ENCODE peak calls at places on chromosomes 4 and X, in ten cellular contexts. B is epithelial cell of esophagus, C is AG10803, N is WTC11, M is nephron progenitor cell, J is mammary epithelial cell, H is fibroblast of mammary gland, K is RWPE1, U is IMR-90, A is lower leg skin. V is an unnamed sample.
A peak's percentile ranks its signal among the peaks of the same experiment; 100 is the strongest.

GRCh38 chr4:74675673-74676279 is 118.5 kb downstream of the BTC start:
- DNase-seq in H (peak; percentile 87), N (no peak), A (no peak), K (peak; percentile 63), B (peak; percentile 78), U (peak; percentile 76), J (peak; percentile 60), M (peak; percentile 31), C (peak; percentile 66), V (no peak)

GRCh38 chr4:125526420-125526819 is 211.7 kb downstream of the FAT4 start:
- DNase-seq in B (no peak), A (no peak), U (no peak), H (peak; percentile 7), K (no peak), M (no peak), C (no peak), N (no peak), J (no peak), V (no peak)

GRCh38 chr4:19368800-19369199 is 882.9 kb upstream of the SLIT2 start:
- DNase-seq in U (no peak), M (no peak), K (no peak), J (no peak), H (peak; percentile 30), B (peak; percentile 24), C (no peak), N (no peak), A (no peak), V (no peak)

GRCh38 chr4:23245196-23245595 is 552.5 kb downstream of the GBA3 start:
- DNase-seq in K (no peak), B (no peak), N (no peak), A (no peak), J (no peak), H (no peak), M (no peak), C (no peak), U (no peak), V (no peak)

GRCh38 chr4:38872620-38873019 is 5.0 kb downstream of the FAM114A1 start:
- DNase-seq in B (peak; percentile 65), K (no peak), U (peak; percentile 77), M (no peak), A (peak; percentile 56), J (no peak), C (peak; percentile 93), N (no peak), H (peak; percentile 90), V (peak; percentile 45)

GRCh38 chr4:118920247-118920646 is 31.6 kb downstream of the SYNPO2 start:
- DNase-seq in H (peak; percentile 19), N (no peak), J (no peak), B (no peak), C (no peak), K (no peak), A (no peak), U (peak; percentile 71), M (no peak), V (no peak)

GRCh38 chr4:69831646-69832325 is 28.2 kb downstream of the SULT1E1 start:
- DNase-seq in A (no peak), N (no peak), C (no peak), K (no peak), H (no peak), B (no peak), U (no peak), J (no peak), M (no peak), V (no peak)

GRCh38 chr4:83109480-83110221 is 4.9 kb downstream of the PLAC8 start:
- DNase-seq in C (peak; percentile 35), M (peak; percentile 74), H (peak; percentile 14), K (peak; percentile 20), A (no peak), B (peak; percentile 54), J (no peak), N (peak; percentile 65), U (peak; percentile 3), V (no peak)

DNA sequence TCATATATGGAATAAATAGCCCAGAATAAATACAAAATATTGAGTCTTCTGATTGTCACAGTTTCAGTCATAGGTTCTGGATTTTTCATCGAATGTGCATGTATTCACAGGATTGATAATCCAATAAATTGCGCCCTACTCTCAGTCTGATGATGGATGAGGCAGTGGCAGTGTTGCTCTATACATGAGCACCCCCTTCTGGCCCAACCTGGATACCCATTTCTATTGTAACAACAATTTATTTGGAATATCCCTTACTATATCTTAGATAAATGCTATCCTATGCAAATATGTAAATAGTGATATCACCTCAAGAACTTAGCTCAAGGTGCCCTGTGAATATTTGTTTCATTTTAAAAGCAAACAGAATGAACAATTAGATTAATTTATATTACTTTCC is 733.7 kb upstream of the PABPC4L start:
- DNase-seq in M (peak; percentile 24), H (no peak), A (no peak), U (no peak), J (no peak), B (peak; percentile 30), N (peak; percentile 51), K (no peak), C (no peak), V (no peak)
- TF ChIP-seq CTCF in M (peak; percentile 46), H (no peak), A (no peak), U (peak; percentile 11), J (peak; percentile 40), B (peak; percentile 37), N (peak; percentile 41), K (no peak), C (no peak), V (no peak)

GRCh38 chrX:74534569-74535038 is 79.8 kb downstream of the RLIM start:
- DNase-seq in U (peak; percentile 53), H (peak; percentile 36), K (no peak), B (peak; percentile 47), M (no peak), J (peak; percentile 77), A (no peak), C (peak; percentile 56), N (no peak), V (no peak)

GRCh38 chrX:74535633-74536141 is 78.7 kb downstream of the RLIM start:
- DNase-seq in K (peak; percentile 75), B (peak; percentile 81), C (peak; percentile 59), J (peak; percentile 68), U (peak; percentile 66), M (peak; percentile 46), A (peak; percentile 16), N (peak; percentile 55), H (peak; percentile 55), V (peak; percentile 52)

GRCh38 chrX:74537011-74537390 is 77.4 kb downstream of the RLIM start:
- DNase-seq in J (no peak), B (no peak), C (no peak), A (no peak), K (no peak), N (peak; percentile 14), M (no peak), H (peak; percentile 53), U (peak; percentile 33), V (no peak)

GRCh38 chrX:74535211-74535621 is 79.2 kb downstream of the RLIM start:
- DNase-seq in J (peak; percentile 39), M (peak; percentile 6), U (peak; percentile 71), B (peak; percentile 36), K (peak; percentile 9), H (peak; percentile 68), C (peak; percentile 70), A (no peak), N (peak; percentile 16), V (no peak)

DNA sequence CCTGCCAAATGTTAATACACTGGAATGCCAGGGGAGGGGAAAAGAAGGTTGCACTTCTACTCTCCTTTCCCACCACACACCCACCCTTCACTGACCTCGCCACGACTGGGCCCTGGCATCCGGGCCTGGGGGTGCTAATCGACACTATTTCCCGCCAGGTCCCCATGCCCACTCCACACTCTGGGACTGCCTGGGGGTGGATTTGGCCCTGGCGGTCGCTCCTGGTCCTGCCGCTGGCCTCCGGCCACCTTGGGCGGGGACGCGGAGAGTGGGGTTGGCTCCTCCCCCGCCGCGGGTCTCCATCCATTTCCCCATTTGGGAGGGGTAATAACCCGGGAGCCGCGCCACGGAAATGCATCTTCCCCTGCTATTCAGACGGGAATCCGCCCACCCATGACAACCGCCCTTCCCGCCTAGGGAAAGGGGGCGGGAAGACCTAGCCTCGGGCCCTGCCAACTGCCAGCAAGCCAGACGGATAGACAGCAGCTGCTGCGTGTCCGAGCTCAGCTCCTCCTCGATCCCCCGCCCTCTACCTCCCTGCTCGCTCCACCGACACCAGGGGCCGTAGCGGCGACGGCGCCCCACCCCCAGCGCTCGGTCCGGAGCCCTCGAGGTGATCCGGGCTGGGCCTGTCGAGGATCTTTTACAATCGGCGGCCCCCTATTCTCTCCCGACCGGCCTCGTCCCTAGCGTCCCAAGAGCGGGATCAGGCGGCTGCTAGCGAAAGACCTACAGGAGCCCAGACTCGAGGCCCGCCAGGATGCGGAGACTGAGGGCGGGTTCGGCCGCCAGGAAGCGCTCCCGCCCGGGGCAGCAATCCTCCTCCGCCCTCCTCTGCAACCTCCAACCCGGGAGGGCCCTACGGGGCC is 78.0 kb downstream of the RLIM start:
- DNase-seq in N (peak; percentile 58), H (peak; percentile 85), C (peak; percentile 73), M (peak; percentile 73), A (peak; percentile 21), U (peak; percentile 83), B (peak; percentile 59), K (peak; percentile 56), J (peak; percentile 47), V (peak; percentile 43)
- TF ChIP-seq CTCF in N (no peak), H (peak; percentile 31), C (peak; percentile 39), M (peak; percentile 30), A (no peak), U (peak; percentile 37), B (peak; percentile 21), K (no peak), J (peak; percentile 25), V (peak; percentile 43)

GRCh38 chrX:150361070-150361776 is 1.9 kb upstream of the MAMLD1 start:
- DNase-seq in A (no peak), K (no peak), H (no peak), J (peak; percentile 28), B (peak; percentile 20), U (peak; percentile 26), M (peak; percentile 25), N (peak; percentile 20), C (no peak), V (no peak)
- TF ChIP-seq CTCF in A (no peak), K (no peak), H (no peak), J (peak; percentile 24), B (peak; percentile 8), U (peak; percentile 32), M (no peak), N (no peak), C (no peak), V (no peak)

GRCh38 chr4:159193256-159193655 is 90.4 kb downstream of the RAPGEF2 start:
- DNase-seq in K (no peak), J (no peak), N (no peak), M (no peak), H (no peak), B (no peak), A (no peak), C (no peak), U (no peak), V (no peak)

GRCh38 chr4:159195400-159195799 is 92.5 kb downstream of the RAPGEF2 start:
- DNase-seq in K (no peak), H (no peak), M (no peak), C (no peak), J (no peak), B (no peak), A (no peak), U (no peak), N (no peak), V (no peak)

GRCh38 chr4:159188646-159189045 is 85.8 kb downstream of the RAPGEF2 start:
- DNase-seq in C (no peak), N (no peak), B (no peak), K (no peak), U (no peak), J (no peak), M (no peak), A (no peak), H (no peak), V (no peak)

GRCh38 chr4:159190646-159191045 is 87.8 kb downstream of the RAPGEF2 start:
- DNase-seq in C (no peak), J (no peak), A (no peak), B (no peak), U (no peak), M (no peak), N (no peak), H (no peak), K (no peak), V (no peak)

GRCh38 chr4:159191989-159192388 is 89.1 kb downstream of the RAPGEF2 start:
- DNase-seq in H (peak; percentile 83), U (peak; percentile 85), K (peak; percentile 8), B (peak; percentile 75), M (no peak), C (peak; percentile 59), A (no peak), N (no peak), J (peak; percentile 53), V (no peak)
- TF ChIP-seq CTCF in H (peak; percentile 69), U (peak; percentile 57), K (no peak), B (peak; percentile 57), M (peak; percentile 17), C (peak; percentile 48), A (no peak), N (peak; percentile 30), J (peak; percentile 56), V (peak; percentile 40)